ENCODE peak calls at places on chromosome 10, in six cellular contexts. One of them, this sample, is unnamed.

GRCh38 chr10:20885678-20886077 is 11.4 kb downstream of the NEBL start:
- DNase-seq in hepatic stellate cell: no peak
- DNase-seq in adipocyte: peak
- DNase-seq in putamen: no peak
- DNase-seq in Calu3: peak
- DNase-seq in cardiac septum: no peak
- DNase-seq in this sample: no peak

GRCh38 chr10:3566627-3567026 is 218.4 kb downstream of the KLF6 start:
- DNase-seq in adipocyte: no peak
- DNase-seq in cardiac septum: no peak
- DNase-seq in Calu3: no peak
- DNase-seq in putamen: no peak
- DNase-seq in hepatic stellate cell: no peak
- DNase-seq in this sample: no peak

GRCh38 chr10:120945801-120946302 is 94.7 kb downstream of the WDR11 start:
- DNase-seq in hepatic stellate cell: no peak
- DNase-seq in putamen: peak
- DNase-seq in adipocyte: no peak
- DNase-seq in cardiac septum: no peak
- DNase-seq in Calu3: peak
- DNase-seq in this sample: peak

GRCh38 chr10:661891-662605 is 27.4 kb downstream of the DIP2C start:
- DNase-seq in adipocyte: no peak
- DNase-seq in putamen: no peak
- DNase-seq in Calu3: no peak
- DNase-seq in hepatic stellate cell: no peak
- DNase-seq in cardiac septum: no peak
- DNase-seq in this sample: no peak

GRCh38 chr10:70785190-70785589 is at the start of gene TBATA:
- DNase-seq in cardiac septum: peak
- DNase-seq in putamen: no peak
- DNase-seq in hepatic stellate cell: no peak
- DNase-seq in Calu3: no peak
- DNase-seq in adipocyte: no peak
- DNase-seq in this sample: no peak

GRCh38 chr10:19077276-19077675 is 28.7 kb downstream of the MALRD1 start:
- DNase-seq in Calu3: no peak
- DNase-seq in putamen: no peak
- DNase-seq in hepatic stellate cell: no peak
- DNase-seq in cardiac septum: no peak
- DNase-seq in adipocyte: no peak
- DNase-seq in this sample: no peak

GRCh38 chr10:127012769-127013152 is 107.5 kb downstream of the DOCK1 start:
- DNase-seq in putamen: no peak
- DNase-seq in adipocyte: no peak
- DNase-seq in cardiac septum: peak
- DNase-seq in hepatic stellate cell: no peak
- DNase-seq in Calu3: peak
- DNase-seq in this sample: peak

GRCh38 chr10:124150189-124150806 is 56.9 kb upstream of the CHST15 start:
- DNase-seq in putamen: no peak
- DNase-seq in Calu3: no peak
- DNase-seq in hepatic stellate cell: no peak
- DNase-seq in adipocyte: no peak
- DNase-seq in cardiac septum: no peak
- DNase-seq in this sample: no peak

GRCh38 chr10:24866615-24867583 is 85.5 kb downstream of the PRTFDC1 start:
- DNase-seq in hepatic stellate cell: peak
- DNase-seq in adipocyte: peak
- DNase-seq in Calu3: no peak
- DNase-seq in putamen: peak
- DNase-seq in cardiac septum: no peak
- DNase-seq in this sample: peak

GRCh38 chr10:71433983-71434744 is 37.4 kb downstream of the CDH23 start:
- DNase-seq in cardiac septum: no peak
- DNase-seq in Calu3: peak
- DNase-seq in hepatic stellate cell: peak
- DNase-seq in putamen: no peak
- DNase-seq in adipocyte: no peak
- DNase-seq in this sample: no peak

GRCh38 chr10:77643795-77644468 is 6.3 kb upstream of the KCNMA1 start:
- DNase-seq in putamen: no peak
- DNase-seq in Calu3: peak
- DNase-seq in hepatic stellate cell: peak
- DNase-seq in cardiac septum: no peak
- DNase-seq in adipocyte: peak
- DNase-seq in this sample: no peak

GRCh38 chr10:121942749-121943148 is 14.9 kb upstream of the ATE1 start:
- DNase-seq in Calu3: no peak
- DNase-seq in cardiac septum: no peak
- DNase-seq in hepatic stellate cell: peak
- DNase-seq in putamen: no peak
- DNase-seq in adipocyte: peak
- DNase-seq in this sample: no peak

GRCh38 chr10:77710081-77710551 is 72.5 kb upstream of the KCNMA1 start:
- DNase-seq in adipocyte: no peak
- DNase-seq in cardiac septum: no peak
- DNase-seq in hepatic stellate cell: no peak
- DNase-seq in Calu3: no peak
- DNase-seq in putamen: no peak
- DNase-seq in this sample: no peak